ENCODE peak calls at places on chromosomes 3 and 15, in six cellular contexts. T is A549, E is stomach, V is tibial nerve, L is body of pancreas, O is HCT116. M is an unnamed sample.

GRCh38 chr15:40291088-40291574 is 8.3 kb upstream of the ANKRD63 start:
- DNase-seq in V (no peak), T (peak; percentile 31), L (peak; percentile 46), E (peak; percentile 64), O (no peak), M (no peak)

GRCh38 chr15:69797051-69797595 is 300.6 kb downstream of the TLE3 start:
- DNase-seq in E (no peak), T (no peak), L (no peak), V (no peak), O (no peak), M (no peak)

GRCh38 chr3:169161011-169161410 is 502.5 kb downstream of the MECOM start:
- DNase-seq in E (no peak), L (no peak), O (no peak), V (no peak), T (no peak), M (no peak)

GRCh38 chr3:48285132-48285531 is 44.2 kb downstream of the ZNF589 start:
- DNase-seq in T (no peak), O (no peak), V (no peak), E (no peak), L (no peak), M (no peak)

GRCh38 chr15:75450307-75451201 is 936 bp downstream of the SIN3A start:
- DNase-seq in L (peak; percentile 97), V (peak; percentile 93), T (peak; percentile 89), O (peak; percentile 92), E (peak; percentile 97), M (peak; percentile 92)

GRCh38 chr3:18556503-18556902 is 131.4 kb upstream of the SATB1 start:
- DNase-seq in L (no peak), O (no peak), E (no peak), T (no peak), V (no peak), M (no peak)

GRCh38 chr3:48935530-48935929 is 16.9 kb downstream of the ARIH2 start:
- DNase-seq in L (no peak), T (no peak), E (no peak), V (no peak), O (no peak), M (no peak)

GRCh38 chr3:104604326-104605010 is 762.2 kb upstream of the ALCAM start:
- DNase-seq in T (no peak), O (peak; percentile 18), L (no peak), E (no peak), V (no peak), M (no peak)

GRCh38 chr15:69118089-69118488 is 42.3 kb upstream of the GLCE start:
- DNase-seq in T (no peak), V (no peak), E (no peak), L (no peak), O (no peak), M (no peak)

GRCh38 chr3:48991851-48992545 is 2.0 kb downstream of the P4HTM start:
- DNase-seq in V (no peak), T (no peak), O (no peak), L (no peak), E (no peak), M (no peak)

GRCh38 chr3:56976666-56977560 is 83.6 kb upstream of the SPATA12 start:
- DNase-seq in L (no peak), O (no peak), E (no peak), T (no peak), V (no peak), M (no peak)

GRCh38 chr3:115697263-115698053 is 74.1 kb downstream of the GAP43 start:
- DNase-seq in E (no peak), T (no peak), O (no peak), L (no peak), V (no peak), M (no peak)

GRCh38 chr3:100264242-100264641 is 3.5 kb downstream of the TBC1D23 start:
- DNase-seq in O (no peak), T (no peak), V (no peak), L (no peak), E (no peak), M (no peak)

GRCh38 chr15:99410477-99410876 is 155.3 kb upstream of the MEF2A start:
- DNase-seq in V (no peak), E (no peak), O (no peak), L (no peak), T (no peak), M (no peak)

GRCh38 chr15:71706461-71707229 is 103.7 kb upstream of the NR2E3 start:
- DNase-seq in T (no peak), L (no peak), O (no peak), E (no peak), V (no peak), M (no peak)

GRCh38 chr3:29168686-29169085 is 112.2 kb upstream of the RBMS3 start:
- DNase-seq in V (no peak), O (no peak), L (no peak), T (no peak), E (no peak), M (no peak)

GRCh38 chr15:48935236-48935635 is 28.5 kb downstream of the SHC4 start:
- DNase-seq in L (no peak), T (no peak), V (no peak), O (no peak), E (no peak), M (no peak)

GRCh38 chr3:24161841-24162240 is 216.8 kb downstream of the NR1D2 start:
- DNase-seq in L (no peak), V (no peak), O (no peak), E (no peak), T (no peak), M (no peak)

GRCh38 chr15:43276563-43277200 is 10.0 kb upstream of the TGM5 start:
- DNase-seq in E (no peak), L (no peak), T (no peak), V (no peak), O (no peak), M (no peak)

GRCh38 chr3:64105816-64106215 is 82.5 kb upstream of the PSMD6 start:
- DNase-seq in T (no peak), E (no peak), V (no peak), O (no peak), L (no peak), M (no peak)

GRCh38 chr3:3080309-3080708 is 29.9 kb downstream of the IL5RA start:
- DNase-seq in E (no peak), O (no peak), V (no peak), L (no peak), T (no peak), M (no peak)

GRCh38 chr3:154775821-154776548 is 304.1 kb upstream of the MME start:
- DNase-seq in E (no peak), O (no peak), T (no peak), V (no peak), L (no peak), M (no peak)

GRCh38 chr3:118526758-118527526 is 507.7 kb downstream of the IGSF11 start:
- DNase-seq in O (no peak), E (no peak), T (no peak), V (no peak), L (no peak), M (no peak)

GRCh38 chr3:190319660-190320059 is 2.6 kb downstream of the CLDN1 start:
- DNase-seq in E (no peak), T (no peak), V (no peak), L (peak; percentile 25), O (no peak), M (no peak)

GRCh38 chr15:51198701-51199253 is 104.1 kb upstream of the TNFAIP8L3 start:
- DNase-seq in V (no peak), E (no peak), L (no peak), T (no peak), O (no peak), M (no peak)

GRCh38 chr3:55955891-55956477 is 468.9 kb upstream of the WNT5A start:
- DNase-seq in T (no peak), E (no peak), O (no peak), V (no peak), L (no peak), M (no peak)

GRCh38 chr15:46174122-46174521 is 539.3 kb downstream of the SQOR start:
- DNase-seq in T (no peak), E (no peak), V (no peak), L (no peak), O (no peak), M (no peak)

GRCh38 chr15:46166750-46167149 is 531.9 kb downstream of the SQOR start:
- DNase-seq in L (no peak), E (no peak), T (no peak), O (no peak), V (no peak), M (no peak)

GRCh38 chr15:46170326-46170725 is 535.5 kb downstream of the SQOR start:
- DNase-seq in V (no peak), L (no peak), E (no peak), O (no peak), T (no peak), M (no peak)
- H3K4me3 ChIP-seq in V (no peak overlapping the region), L (no peak overlapping the region), E (no peak overlapping the region), O (no peak overlapping the region), T (no peak overlapping the region), M (no peak overlapping the region)

GRCh38 chr15:67805008-67805681 is 20.2 kb upstream of the SKOR1 start:
- DNase-seq in O (no peak), T (no peak), L (no peak), E (peak; percentile 16), V (no peak), M (no peak)
- H3K27ac ChIP-seq in O (no peak overlapping the region), T (no peak overlapping the region), L (no peak overlapping the region), E (no peak overlapping the region), V (no peak overlapping the region), M (no peak overlapping the region)

GRCh38 chr3:111045564-111045963 is 26.1 kb upstream of the NECTIN3 start:
- DNase-seq in L (no peak), O (no peak), T (no peak), V (no peak), E (no peak), M (no peak)
- TF ChIP-seq POLR2A in L (no peak), O (no peak), T (no peak), V (no peak), E (no peak), M (no peak)

GRCh38 chr3:194314669-194315068 is 36.5 kb downstream of the CPN2 start:
- DNase-seq in O (no peak), T (no peak), E (no peak), V (no peak), L (no peak), M (no peak)

GRCh38 chr3:194313642-194314430 is 37.3 kb downstream of the CPN2 start:
- DNase-seq in L (no peak), V (peak; percentile 70), E (no peak), O (no peak), T (no peak), M (no peak)

GRCh38 chr3:194315088-194315964 is 35.8 kb downstream of the CPN2 start:
- DNase-seq in T (peak; percentile 72), O (peak; percentile 63), V (peak; percentile 72), L (peak; percentile 87), E (peak; percentile 86), M (no peak)

GRCh38 chr3:194316918-194317317 is 34.2 kb downstream of the CPN2 start:
- DNase-seq in E (no peak), L (no peak), O (no peak), V (no peak), T (no peak), M (no peak)

GRCh38 chr3:194315965-194316361 is 35.2 kb downstream of the CPN2 start:
- DNase-seq in E (no peak), T (no peak), L (no peak), O (no peak), V (peak; percentile 27), M (no peak)
- H3K4me3 ChIP-seq in E (peak overlapping the region; percentile 49), T (peak overlapping the region; percentile 43), L (no peak overlapping the region), O (no peak overlapping the region), V (peak overlapping the region; percentile 55), M (peak overlapping the region; percentile 42)

GRCh38 chr15:85318048-85318731 is 62.2 kb upstream of the AKAP13 start:
- DNase-seq in L (no peak), O (peak; percentile 47), T (peak; percentile 29), E (peak; percentile 38), V (no peak), M (no peak)
- H3K27ac ChIP-seq in L (no peak overlapping the region), O (no peak overlapping the region), T (peak overlapping the region; percentile 1), E (no peak overlapping the region), V (peak overlapping the region; percentile 48), M (peak overlapping the region; percentile 64)

GRCh38 chr15:38254065-38254883 is 1.6 kb downstream of the SPRED1 start:
- DNase-seq in V (peak; percentile 60), E (peak; percentile 53), L (peak; percentile 38), T (peak; percentile 31), O (peak; percentile 51), M (no peak)
- TF ChIP-seq POLR2A in V (no peak), E (no peak), L (no peak), T (no peak), O (no peak), M (no peak)

M was measured in esophagus squamous epithelium.